ENCODE peak calls at places on chromosomes 3 and 15, in four cellular contexts. C is Panc1, G is left ventricle myocardium inferior, U is astrocyte. E is an unnamed sample.

GRCh38 chr3:14716593-14716992 is 41.7 kb downstream of the C3orf20 start:
- DNase-seq in C (no peak), G (no peak), U (peak), E (no peak)

GRCh38 chr15:57639306-57639705 is 47.6 kb downstream of the MYZAP start:
- DNase-seq in C (no peak), G (no peak), U (no peak), E (no peak)

GRCh38 chr3:188700497-188700896 is 471.3 kb upstream of the TPRG1 start:
- DNase-seq in C (no peak), G (no peak), U (no peak), E (no peak)

GRCh38 chr3:67715911-67716310 is 61.5 kb upstream of the SUCLG2 start:
- DNase-seq in C (no peak), G (no peak), U (peak), E (no peak)

GRCh38 chr3:27220166-27220565 is 149.0 kb downstream of the NEK10 start:
- DNase-seq in C (no peak), G (no peak), U (peak), E (no peak)

GRCh38 chr3:127801914-127802313 is 20.4 kb downstream of the MGLL start:
- DNase-seq in C (no peak), G (no peak), U (no peak), E (no peak)

GRCh38 chr3:86547697-86548096 is 443.3 kb downstream of the VGLL3 start:
- DNase-seq in C (no peak), G (no peak), U (no peak), E (no peak)

GRCh38 chr3:179811321-179812095 is 158.7 kb downstream of the USP13 start:
- DNase-seq in C (peak), G (no peak), U (peak), E (peak)

GRCh38 chr15:49242820-49243219 is 72.8 kb downstream of the GALK2 start:
- DNase-seq in C (no peak), G (no peak), U (peak), E (no peak)

GRCh38 chr3:175865724-175866123 is 1006.6 kb downstream of the NAALADL2 start:
- DNase-seq in C (no peak), G (no peak), U (no peak), E (no peak)

DNA sequence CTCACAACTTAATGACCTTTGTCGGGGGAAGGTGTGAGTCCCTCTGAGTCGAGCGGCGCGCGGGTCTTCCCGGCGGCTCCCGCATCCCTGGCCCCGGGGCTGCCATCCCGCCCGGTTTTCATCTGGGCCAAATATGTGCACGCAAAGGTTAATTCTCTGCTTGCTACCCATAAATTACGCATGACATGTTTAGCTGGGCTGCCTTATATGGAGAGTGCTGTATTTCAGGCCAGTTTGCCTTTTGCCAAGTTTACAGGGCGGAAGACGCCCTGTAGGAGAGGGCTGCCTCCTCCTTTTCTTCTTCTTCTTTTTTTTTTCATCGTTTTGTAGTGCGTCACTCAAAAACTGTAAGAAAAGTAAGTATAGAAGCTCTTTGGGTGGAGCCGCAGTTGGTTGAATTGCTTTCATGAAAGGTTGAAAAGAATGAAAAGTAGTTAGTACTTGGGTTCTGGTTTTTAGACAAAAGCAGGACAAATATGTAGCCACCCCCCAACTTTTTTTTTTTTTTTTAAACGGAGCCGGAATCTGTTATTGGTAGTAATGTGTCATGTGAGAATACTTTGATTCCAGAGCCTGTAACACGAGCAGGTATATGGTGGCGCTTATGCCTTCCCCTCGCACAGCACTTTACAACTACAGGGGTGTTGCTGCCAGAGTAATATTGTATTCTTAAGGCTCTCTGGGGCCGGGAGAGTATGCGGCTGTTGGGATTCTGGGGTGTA is 855 bp downstream of the MBNL1 start:
- DNase-seq in C (peak), G (no peak), U (peak), E (no peak)
- TF ChIP-seq CTCF in C (no peak), G (no peak), U (no peak), E (no peak)

DNA sequence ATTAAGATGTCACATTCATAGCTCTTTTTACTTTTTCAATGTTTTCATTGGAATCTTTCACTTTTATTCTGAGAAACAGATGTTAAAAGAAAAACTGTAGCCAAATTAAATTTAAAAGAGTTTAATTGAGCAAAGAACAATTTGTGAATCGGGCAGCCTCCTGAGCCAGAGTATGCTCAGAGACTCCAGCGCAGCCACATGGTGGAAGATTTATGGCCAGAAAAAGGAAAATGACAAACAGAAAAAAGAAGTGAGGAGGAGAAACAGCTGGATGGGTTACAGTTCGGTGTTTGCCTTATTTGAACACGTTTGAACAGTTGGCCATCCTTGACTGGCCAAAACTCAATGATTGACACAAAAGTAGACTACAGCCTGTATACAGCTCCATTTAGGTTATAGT is 33.8 kb upstream of the RAB11A start:
- DNase-seq in C (no peak), G (no peak), U (no peak), E (no peak)
- TF ChIP-seq CTCF in C (no peak), G (no peak), U (no peak), E (no peak)

GRCh38 chr3:31908391-31909097 is 72.5 kb downstream of the OSBPL10 start:
- DNase-seq in C (no peak), G (no peak), U (peak), E (no peak)
- TF ChIP-seq CTCF in C (peak), G (no peak), U (no peak), E (no peak)

GRCh38 chr15:80182611-80183210 is 29.9 kb downstream of the FAH start:
- DNase-seq in C (no peak), G (no peak), U (peak), E (no peak)

GRCh38 chr15:80185152-80185551 is 32.4 kb downstream of the FAH start:
- DNase-seq in C (no peak), G (no peak), U (no peak), E (no peak)

GRCh38 chr15:80186066-80186465 is 33.3 kb downstream of the FAH start:
- DNase-seq in C (no peak), G (no peak), U (no peak), E (no peak)

GRCh38 chr15:80183291-80183690 is 30.5 kb downstream of the FAH start:
- DNase-seq in C (no peak), G (no peak), U (no peak), E (no peak)

GRCh38 chr15:80183886-80184285 is 31.1 kb downstream of the FAH start:
- DNase-seq in C (no peak), G (no peak), U (no peak), E (no peak)
- TF ChIP-seq CTCF in C (no peak), G (peak), U (no peak), E (no peak)

GRCh38 chr3:132395126-132395525 is 22.2 kb upstream of the DNAJC13 start:
- DNase-seq in C (no peak), G (no peak), U (no peak), E (no peak)
- TF ChIP-seq CTCF in C (peak), G (no peak), U (no peak), E (no peak)